ENCODE peak calls at places on chromosomes 16 and 17, in four cellular contexts. X is heart left ventricle, F is cardiac muscle cell, T is fibroblast of villous mesenchyme. Z is an unnamed sample.

GRCh38 chr16:56634715-56635440 is 2.4 kb downstream of the MT1M start:
- DNase-seq in X (peak), F (no peak), T (no peak), Z (no peak)

GRCh38 chr16:73058616-73059409 is 10.9 kb upstream of the ZFHX3 start:
- DNase-seq in X (peak), F (peak), T (peak), Z (no peak)

GRCh38 chr17:57454729-57455062 is 198.4 kb downstream of the MSI2 start:
- DNase-seq in X (no peak), F (no peak), T (no peak), Z (no peak)

GRCh38 chr17:75077490-75078096 is 10.2 kb upstream of the SLC16A5 start:
- DNase-seq in X (peak), F (peak), T (peak), Z (no peak)

GRCh38 chr17:18185832-18186231 is 2.2 kb downstream of the ALKBH5 start:
- DNase-seq in X (no peak), F (no peak), T (peak), Z (no peak)

GRCh38 chr17:64295146-64295545 is 32.1 kb upstream of the TEX2 start:
- DNase-seq in X (no peak), F (no peak), T (no peak), Z (no peak)

GRCh38 chr17:48733632-48734327 is 5.2 kb upstream of the HOXB13 start:
- DNase-seq in X (no peak), F (no peak), T (no peak), Z (no peak)

GRCh38 chr16:77579283-77579985 is 142.9 kb upstream of the NUDT7 start:
- DNase-seq in X (no peak), F (peak), T (peak), Z (no peak)

GRCh38 chr17:55492951-55493350 is 18.3 kb downstream of the SMIM36 start:
- DNase-seq in X (no peak), F (no peak), T (no peak), Z (no peak)

GRCh38 chr17:80114758-80115157 is 13.4 kb downstream of the GAA start:
- DNase-seq in X (no peak), F (no peak), T (no peak), Z (no peak)

GRCh38 chr16:12470311-12471229 is 333.1 kb downstream of the CPPED1 start:
- DNase-seq in X (peak), F (no peak), T (no peak), Z (no peak)

GRCh38 chr16:4184038-4184702 is 57.7 kb downstream of the SRL start:
- DNase-seq in X (peak), F (no peak), T (no peak), Z (no peak)

GRCh38 chr17:31608659-31609254 is 217.3 kb downstream of the RAB11FIP4 start:
- DNase-seq in X (no peak), F (no peak), T (no peak), Z (no peak)

GRCh38 chr17:69608808-69609494 is 194.5 kb downstream of the MAP2K6 start:
- DNase-seq in X (no peak), F (peak), T (peak), Z (no peak)

GRCh38 chr17:57940217-57940616 is 15.0 kb downstream of the CUEDC1 start:
- DNase-seq in X (no peak), F (no peak), T (no peak), Z (no peak)